ENCODE peak calls at places on chromosomes 6 and 20, in ten cellular contexts. One of them, this sample, is unnamed.
A peak's percentile ranks its signal among the peaks of the same experiment; 100 is the strongest.

GRCh38 chr6:10101551-10102252 is 313.2 kb downstream of the TFAP2A start:
- DNase-seq in NCI-H460: no peak
- DNase-seq in putamen: no peak
- DNase-seq in astrocyte of the cerebellum: no peak
- DNase-seq in Daoy: peak; percentile 80
- DNase-seq in activated naive CD4-positive, alpha-beta T cell treated with anti-CD3 and anti-CD28 coated beads, Interleukin-2, amount 50 U/mL, for 16 hours: no peak
- DNase-seq in skeletal muscle cell: no peak
- DNase-seq in iris pigment epithelial cell: no peak
- DNase-seq in Peyer's patch: no peak
- DNase-seq in anterior cingulate cortex: no peak
- DNase-seq in this sample: no peak

GRCh38 chr6:137728386-137729349 is 138.4 kb upstream of the TNFAIP3 start:
- DNase-seq in NCI-H460: no peak
- DNase-seq in Peyer's patch: no peak
- DNase-seq in astrocyte of the cerebellum: peak; percentile 28
- DNase-seq in iris pigment epithelial cell: peak; percentile 93
- DNase-seq in putamen: peak; percentile 77
- DNase-seq in anterior cingulate cortex: no peak
- DNase-seq in activated naive CD4-positive, alpha-beta T cell treated with anti-CD3 and anti-CD28 coated beads, Interleukin-2, amount 50 U/mL, for 16 hours: no peak
- DNase-seq in skeletal muscle cell: peak; percentile 89
- DNase-seq in Daoy: peak; percentile 90
- DNase-seq in this sample: no peak

GRCh38 chr6:160015778-160016684 is 47.1 kb downstream of the IGF2R start:
- DNase-seq in astrocyte of the cerebellum: no peak
- DNase-seq in Peyer's patch: no peak
- DNase-seq in NCI-H460: no peak
- DNase-seq in activated naive CD4-positive, alpha-beta T cell treated with anti-CD3 and anti-CD28 coated beads, Interleukin-2, amount 50 U/mL, for 16 hours: no peak
- DNase-seq in iris pigment epithelial cell: no peak
- DNase-seq in Daoy: no peak
- DNase-seq in anterior cingulate cortex: no peak
- DNase-seq in putamen: no peak
- DNase-seq in skeletal muscle cell: no peak
- DNase-seq in this sample: no peak

GRCh38 chr20:17494201-17494600 is 37.0 kb downstream of the BFSP1 start:
- DNase-seq in Daoy: no peak
- DNase-seq in iris pigment epithelial cell: no peak
- DNase-seq in skeletal muscle cell: no peak
- DNase-seq in NCI-H460: no peak
- DNase-seq in astrocyte of the cerebellum: no peak
- DNase-seq in putamen: no peak
- DNase-seq in Peyer's patch: no peak
- DNase-seq in activated naive CD4-positive, alpha-beta T cell treated with anti-CD3 and anti-CD28 coated beads, Interleukin-2, amount 50 U/mL, for 16 hours: no peak
- DNase-seq in anterior cingulate cortex: no peak
- DNase-seq in this sample: no peak

GRCh38 chr6:157717266-157717870 is 105.7 kb upstream of the SNX9 start:
- DNase-seq in putamen: no peak
- DNase-seq in Daoy: no peak
- DNase-seq in Peyer's patch: peak; percentile 76
- DNase-seq in iris pigment epithelial cell: no peak
- DNase-seq in activated naive CD4-positive, alpha-beta T cell treated with anti-CD3 and anti-CD28 coated beads, Interleukin-2, amount 50 U/mL, for 16 hours: no peak
- DNase-seq in NCI-H460: no peak
- DNase-seq in skeletal muscle cell: no peak
- DNase-seq in anterior cingulate cortex: no peak
- DNase-seq in astrocyte of the cerebellum: no peak
- DNase-seq in this sample: no peak

GRCh38 chr6:85892346-85892745 is 249.7 kb upstream of the SYNCRIP start:
- DNase-seq in activated naive CD4-positive, alpha-beta T cell treated with anti-CD3 and anti-CD28 coated beads, Interleukin-2, amount 50 U/mL, for 16 hours: no peak
- DNase-seq in anterior cingulate cortex: no peak
- DNase-seq in putamen: no peak
- DNase-seq in skeletal muscle cell: no peak
- DNase-seq in astrocyte of the cerebellum: no peak
- DNase-seq in iris pigment epithelial cell: no peak
- DNase-seq in NCI-H460: no peak
- DNase-seq in Daoy: no peak
- DNase-seq in Peyer's patch: no peak
- DNase-seq in this sample: no peak

GRCh38 chr20:61644387-61645076 is 392.5 kb downstream of the CDH4 start:
- DNase-seq in iris pigment epithelial cell: no peak
- DNase-seq in astrocyte of the cerebellum: no peak
- DNase-seq in Daoy: no peak
- DNase-seq in putamen: no peak
- DNase-seq in NCI-H460: no peak
- DNase-seq in Peyer's patch: no peak
- DNase-seq in skeletal muscle cell: no peak
- DNase-seq in anterior cingulate cortex: no peak
- DNase-seq in activated naive CD4-positive, alpha-beta T cell treated with anti-CD3 and anti-CD28 coated beads, Interleukin-2, amount 50 U/mL, for 16 hours: no peak
- DNase-seq in this sample: no peak

GRCh38 chr6:17212541-17213371 is 68.4 kb upstream of the RBM24 start:
- DNase-seq in astrocyte of the cerebellum: no peak
- DNase-seq in activated naive CD4-positive, alpha-beta T cell treated with anti-CD3 and anti-CD28 coated beads, Interleukin-2, amount 50 U/mL, for 16 hours: no peak
- DNase-seq in NCI-H460: no peak
- DNase-seq in skeletal muscle cell: no peak
- DNase-seq in anterior cingulate cortex: no peak
- DNase-seq in putamen: no peak
- DNase-seq in Peyer's patch: no peak
- DNase-seq in Daoy: no peak
- DNase-seq in iris pigment epithelial cell: no peak
- DNase-seq in this sample: no peak

GRCh38 chr6:1787894-1788293 is 178.2 kb downstream of the FOXC1 start:
- DNase-seq in Daoy: peak; percentile 77
- DNase-seq in putamen: no peak
- DNase-seq in NCI-H460: no peak
- DNase-seq in activated naive CD4-positive, alpha-beta T cell treated with anti-CD3 and anti-CD28 coated beads, Interleukin-2, amount 50 U/mL, for 16 hours: no peak
- DNase-seq in iris pigment epithelial cell: peak; percentile 92
- DNase-seq in anterior cingulate cortex: no peak
- DNase-seq in Peyer's patch: no peak
- DNase-seq in skeletal muscle cell: no peak
- DNase-seq in astrocyte of the cerebellum: peak; percentile 53
- DNase-seq in this sample: no peak

GRCh38 chr6:14721103-14721758 is 524.6 kb upstream of the JARID2 start:
- DNase-seq in Daoy: no peak
- DNase-seq in iris pigment epithelial cell: peak; percentile 51
- DNase-seq in activated naive CD4-positive, alpha-beta T cell treated with anti-CD3 and anti-CD28 coated beads, Interleukin-2, amount 50 U/mL, for 16 hours: no peak
- DNase-seq in anterior cingulate cortex: no peak
- DNase-seq in NCI-H460: no peak
- DNase-seq in putamen: peak; percentile 79
- DNase-seq in skeletal muscle cell: no peak
- DNase-seq in astrocyte of the cerebellum: no peak
- DNase-seq in Peyer's patch: no peak
- DNase-seq in this sample: no peak

GRCh38 chr20:51335329-51335841 is 207.1 kb downstream of the NFATC2 start:
- DNase-seq in putamen: no peak
- DNase-seq in anterior cingulate cortex: no peak
- DNase-seq in skeletal muscle cell: peak; percentile 100
- DNase-seq in iris pigment epithelial cell: peak; percentile 100
- DNase-seq in NCI-H460: peak; percentile 65
- DNase-seq in Peyer's patch: no peak
- DNase-seq in astrocyte of the cerebellum: peak; percentile 100
- DNase-seq in activated naive CD4-positive, alpha-beta T cell treated with anti-CD3 and anti-CD28 coated beads, Interleukin-2, amount 50 U/mL, for 16 hours: no peak
- DNase-seq in Daoy: peak; percentile 98
- DNase-seq in this sample: no peak

GRCh38 chr6:149565539-149566371 is 420 bp upstream of the GINM1 start:
- DNase-seq in anterior cingulate cortex: peak; percentile 87
- DNase-seq in Peyer's patch: peak; percentile 98
- DNase-seq in activated naive CD4-positive, alpha-beta T cell treated with anti-CD3 and anti-CD28 coated beads, Interleukin-2, amount 50 U/mL, for 16 hours: peak; percentile 93
- DNase-seq in Daoy: peak; percentile 99
- DNase-seq in NCI-H460: peak; percentile 88
- DNase-seq in putamen: peak; percentile 95
- DNase-seq in skeletal muscle cell: peak; percentile 77
- DNase-seq in astrocyte of the cerebellum: peak; percentile 89
- DNase-seq in iris pigment epithelial cell: peak; percentile 92
- DNase-seq in this sample: peak; percentile 73

GRCh38 chr20:51768759-51769517 is 748 bp upstream of the ATP9A start:
- DNase-seq in NCI-H460: no peak
- DNase-seq in iris pigment epithelial cell: no peak
- DNase-seq in Peyer's patch: no peak
- DNase-seq in anterior cingulate cortex: peak; percentile 11
- DNase-seq in activated naive CD4-positive, alpha-beta T cell treated with anti-CD3 and anti-CD28 coated beads, Interleukin-2, amount 50 U/mL, for 16 hours: no peak
- DNase-seq in Daoy: no peak
- DNase-seq in astrocyte of the cerebellum: no peak
- DNase-seq in skeletal muscle cell: no peak
- DNase-seq in putamen: no peak
- DNase-seq in this sample: no peak

GRCh38 chr20:64104667-64105451 is 2.5 kb downstream of the NPBWR2 start:
- DNase-seq in Daoy: peak; percentile 1
- DNase-seq in anterior cingulate cortex: no peak
- DNase-seq in activated naive CD4-positive, alpha-beta T cell treated with anti-CD3 and anti-CD28 coated beads, Interleukin-2, amount 50 U/mL, for 16 hours: no peak
- DNase-seq in putamen: no peak
- DNase-seq in astrocyte of the cerebellum: no peak
- DNase-seq in NCI-H460: no peak
- DNase-seq in iris pigment epithelial cell: no peak
- DNase-seq in skeletal muscle cell: no peak
- DNase-seq in Peyer's patch: no peak
- DNase-seq in this sample: no peak

GRCh38 chr6:431986-432385 is 40.4 kb downstream of the IRF4 start:
- DNase-seq in Peyer's patch: no peak
- DNase-seq in astrocyte of the cerebellum: no peak
- DNase-seq in anterior cingulate cortex: no peak
- DNase-seq in activated naive CD4-positive, alpha-beta T cell treated with anti-CD3 and anti-CD28 coated beads, Interleukin-2, amount 50 U/mL, for 16 hours: no peak
- DNase-seq in NCI-H460: no peak
- DNase-seq in skeletal muscle cell: no peak
- DNase-seq in putamen: no peak
- DNase-seq in iris pigment epithelial cell: peak; percentile 17
- DNase-seq in Daoy: peak; percentile 79
- DNase-seq in this sample: no peak

GRCh38 chr6:10521104-10521808 is at the start of gene GCNT2:
- DNase-seq in astrocyte of the cerebellum: no peak
- DNase-seq in Daoy: peak; percentile 79
- DNase-seq in skeletal muscle cell: no peak
- DNase-seq in Peyer's patch: no peak
- DNase-seq in activated naive CD4-positive, alpha-beta T cell treated with anti-CD3 and anti-CD28 coated beads, Interleukin-2, amount 50 U/mL, for 16 hours: no peak
- DNase-seq in NCI-H460: peak; percentile 60
- DNase-seq in anterior cingulate cortex: no peak
- DNase-seq in putamen: no peak
- DNase-seq in iris pigment epithelial cell: peak; percentile 75
- DNase-seq in this sample: no peak

GRCh38 chr6:84414531-84414930 is 187.1 kb upstream of the CEP162 start:
- DNase-seq in NCI-H460: no peak
- DNase-seq in astrocyte of the cerebellum: no peak
- DNase-seq in Peyer's patch: no peak
- DNase-seq in putamen: no peak
- DNase-seq in iris pigment epithelial cell: no peak
- DNase-seq in skeletal muscle cell: no peak
- DNase-seq in activated naive CD4-positive, alpha-beta T cell treated with anti-CD3 and anti-CD28 coated beads, Interleukin-2, amount 50 U/mL, for 16 hours: no peak
- DNase-seq in anterior cingulate cortex: no peak
- DNase-seq in Daoy: no peak
- DNase-seq in this sample: no peak

GRCh38 chr6:152598858-152599537 is 38.2 kb downstream of the SYNE1 start:
- DNase-seq in skeletal muscle cell: no peak
- DNase-seq in iris pigment epithelial cell: peak; percentile 34
- DNase-seq in NCI-H460: no peak
- DNase-seq in putamen: peak; percentile 72
- DNase-seq in Daoy: no peak
- DNase-seq in activated naive CD4-positive, alpha-beta T cell treated with anti-CD3 and anti-CD28 coated beads, Interleukin-2, amount 50 U/mL, for 16 hours: no peak
- DNase-seq in anterior cingulate cortex: no peak
- DNase-seq in Peyer's patch: no peak
- DNase-seq in astrocyte of the cerebellum: no peak
- DNase-seq in this sample: no peak

GRCh38 chr20:18272451-18272850 is 15.9 kb upstream of the ZNF133 start:
- DNase-seq in Peyer's patch: no peak
- DNase-seq in iris pigment epithelial cell: peak; percentile 29
- DNase-seq in NCI-H460: no peak
- DNase-seq in skeletal muscle cell: no peak
- DNase-seq in putamen: no peak
- DNase-seq in anterior cingulate cortex: no peak
- DNase-seq in Daoy: no peak
- DNase-seq in activated naive CD4-positive, alpha-beta T cell treated with anti-CD3 and anti-CD28 coated beads, Interleukin-2, amount 50 U/mL, for 16 hours: no peak
- DNase-seq in astrocyte of the cerebellum: no peak
- DNase-seq in this sample: no peak

GRCh38 chr6:151494235-151494950 is 576 bp downstream of the CCDC170 start:
- DNase-seq in putamen: peak; percentile 52
- DNase-seq in activated naive CD4-positive, alpha-beta T cell treated with anti-CD3 and anti-CD28 coated beads, Interleukin-2, amount 50 U/mL, for 16 hours: peak; percentile 14
- DNase-seq in Peyer's patch: no peak
- DNase-seq in Daoy: peak; percentile 52
- DNase-seq in anterior cingulate cortex: no peak
- DNase-seq in astrocyte of the cerebellum: peak; percentile 9
- DNase-seq in NCI-H460: no peak
- DNase-seq in skeletal muscle cell: no peak
- DNase-seq in iris pigment epithelial cell: peak; percentile 43
- DNase-seq in this sample: no peak

GRCh38 chr6:161085246-161085645 is 93.7 kb downstream of the MAP3K4 start:
- DNase-seq in iris pigment epithelial cell: peak; percentile 59
- DNase-seq in NCI-H460: no peak
- DNase-seq in putamen: no peak
- DNase-seq in skeletal muscle cell: no peak
- DNase-seq in Peyer's patch: no peak
- DNase-seq in Daoy: no peak
- DNase-seq in astrocyte of the cerebellum: no peak
- DNase-seq in anterior cingulate cortex: no peak
- DNase-seq in activated naive CD4-positive, alpha-beta T cell treated with anti-CD3 and anti-CD28 coated beads, Interleukin-2, amount 50 U/mL, for 16 hours: no peak
- DNase-seq in this sample: no peak

GRCh38 chr6:33249732-33250625 is 21.7 kb downstream of the VPS52 start:
- DNase-seq in putamen: no peak
- DNase-seq in activated naive CD4-positive, alpha-beta T cell treated with anti-CD3 and anti-CD28 coated beads, Interleukin-2, amount 50 U/mL, for 16 hours: no peak
- DNase-seq in skeletal muscle cell: peak; percentile 53
- DNase-seq in iris pigment epithelial cell: peak; percentile 91
- DNase-seq in Peyer's patch: no peak
- DNase-seq in anterior cingulate cortex: no peak
- DNase-seq in Daoy: peak; percentile 82
- DNase-seq in NCI-H460: no peak
- DNase-seq in astrocyte of the cerebellum: peak; percentile 41
- DNase-seq in this sample: no peak

GRCh38 chr6:111566873-111567517 is 38.7 kb downstream of the TRAF3IP2 start:
- DNase-seq in skeletal muscle cell: no peak
- DNase-seq in anterior cingulate cortex: peak; percentile 25
- DNase-seq in NCI-H460: no peak
- DNase-seq in Daoy: no peak
- DNase-seq in Peyer's patch: no peak
- DNase-seq in putamen: no peak
- DNase-seq in activated naive CD4-positive, alpha-beta T cell treated with anti-CD3 and anti-CD28 coated beads, Interleukin-2, amount 50 U/mL, for 16 hours: peak; percentile 21
- DNase-seq in iris pigment epithelial cell: peak; percentile 27
- DNase-seq in astrocyte of the cerebellum: no peak
- DNase-seq in this sample: peak; percentile 32

GRCh38 chr6:97586344-97586743 is 303.3 kb upstream of the MMS22L start:
- DNase-seq in activated naive CD4-positive, alpha-beta T cell treated with anti-CD3 and anti-CD28 coated beads, Interleukin-2, amount 50 U/mL, for 16 hours: no peak
- DNase-seq in anterior cingulate cortex: no peak
- DNase-seq in Peyer's patch: no peak
- DNase-seq in putamen: peak; percentile 23
- DNase-seq in Daoy: peak; percentile 4
- DNase-seq in astrocyte of the cerebellum: peak; percentile 8
- DNase-seq in NCI-H460: no peak
- DNase-seq in skeletal muscle cell: no peak
- DNase-seq in iris pigment epithelial cell: peak; percentile 30
- DNase-seq in this sample: no peak

GRCh38 chr20:32278199-32278643 is 770 bp downstream of the KIF3B start:
- DNase-seq in skeletal muscle cell: no peak
- DNase-seq in iris pigment epithelial cell: peak; percentile 28
- DNase-seq in activated naive CD4-positive, alpha-beta T cell treated with anti-CD3 and anti-CD28 coated beads, Interleukin-2, amount 50 U/mL, for 16 hours: peak; percentile 14
- DNase-seq in anterior cingulate cortex: no peak
- DNase-seq in Daoy: no peak
- DNase-seq in Peyer's patch: no peak
- DNase-seq in NCI-H460: no peak
- DNase-seq in putamen: no peak
- DNase-seq in astrocyte of the cerebellum: no peak
- DNase-seq in this sample: no peak

GRCh38 chr20:36467076-36467999 is 74.0 kb upstream of the MYL9 start:
- DNase-seq in putamen: no peak
- DNase-seq in anterior cingulate cortex: no peak
- DNase-seq in Daoy: peak; percentile 59
- DNase-seq in NCI-H460: no peak
- DNase-seq in Peyer's patch: peak; percentile 65
- DNase-seq in iris pigment epithelial cell: no peak
- DNase-seq in astrocyte of the cerebellum: no peak
- DNase-seq in activated naive CD4-positive, alpha-beta T cell treated with anti-CD3 and anti-CD28 coated beads, Interleukin-2, amount 50 U/mL, for 16 hours: peak; percentile 40
- DNase-seq in skeletal muscle cell: no peak
- DNase-seq in this sample: no peak

GRCh38 chr6:111739257-111739696 is 133.6 kb upstream of the TRAF3IP2 start:
- DNase-seq in iris pigment epithelial cell: no peak
- DNase-seq in activated naive CD4-positive, alpha-beta T cell treated with anti-CD3 and anti-CD28 coated beads, Interleukin-2, amount 50 U/mL, for 16 hours: no peak
- DNase-seq in anterior cingulate cortex: no peak
- DNase-seq in Peyer's patch: no peak
- DNase-seq in skeletal muscle cell: no peak
- DNase-seq in Daoy: no peak
- DNase-seq in putamen: no peak
- DNase-seq in astrocyte of the cerebellum: no peak
- DNase-seq in NCI-H460: no peak
- DNase-seq in this sample: no peak

GRCh38 chr6:142482249-142482648 is 180.4 kb downstream of the ADGRG6 start:
- DNase-seq in activated naive CD4-positive, alpha-beta T cell treated with anti-CD3 and anti-CD28 coated beads, Interleukin-2, amount 50 U/mL, for 16 hours: no peak
- DNase-seq in Peyer's patch: no peak
- DNase-seq in skeletal muscle cell: no peak
- DNase-seq in iris pigment epithelial cell: peak; percentile 11
- DNase-seq in anterior cingulate cortex: no peak
- DNase-seq in putamen: no peak
- DNase-seq in NCI-H460: no peak
- DNase-seq in Daoy: no peak
- DNase-seq in astrocyte of the cerebellum: no peak
- DNase-seq in this sample: no peak

This sample was measured in NCI-H1436 treated with DMSO at 0.1 percent for 48 hours.